ENCODE peak calls at places on chromosomes 11 and 22, in seven cellular contexts. N, Y, I, K, R, O and D are unnamed samples.

GRCh38 chr11:24324211-24324610 is 172.6 kb upstream of the LUZP2 start:
- DNase-seq in N (no peak), Y (no peak), I (no peak), K (no peak), R (no peak), O (no peak), D (no peak)

GRCh38 chr22:42964994-42965699 is 49.8 kb downstream of the PACSIN2 start:
- DNase-seq in N (no peak), Y (no peak), I (no peak), K (no peak), R (no peak), O (no peak), D (no peak)

GRCh38 chr11:126468102-126468521 is 112.6 kb downstream of the ST3GAL4 start:
- DNase-seq in N (no peak), Y (no peak), I (no peak), K (no peak), R (peak), O (no peak), D (no peak)

GRCh38 chr11:70738661-70739060 is 340.3 kb downstream of the CTTN start:
- DNase-seq in N (no peak), Y (no peak), I (no peak), K (no peak), R (no peak), O (no peak), D (no peak)

GRCh38 chr22:49975543-49976389 is 15.2 kb downstream of the PIM3 start:
- DNase-seq in N (no peak), Y (no peak), I (no peak), K (peak), R (no peak), O (peak), D (peak)

GRCh38 chr11:17267576-17267975 is 9.0 kb upstream of the NUCB2 start:
- DNase-seq in N (no peak), Y (peak), I (no peak), K (no peak), R (no peak), O (no peak), D (no peak)

GRCh38 chr11:57241311-57241972 is 4.4 kb upstream of the APLNR start:
- DNase-seq in N (peak), Y (no peak), I (no peak), K (no peak), R (no peak), O (no peak), D (no peak)

GRCh38 chr11:72375241-72375640 is 59.1 kb downstream of the CLPB start:
- DNase-seq in N (no peak), Y (no peak), I (no peak), K (no peak), R (no peak), O (no peak), D (no peak)

GRCh38 chr11:127445476-127445875 is 444.9 kb upstream of the KIRREL3 start:
- DNase-seq in N (no peak), Y (no peak), I (no peak), K (no peak), R (no peak), O (no peak), D (no peak)

GRCh38 chr22:39240841-39241631 is 3.7 kb downstream of the PDGFB start:
- DNase-seq in N (peak), Y (peak), I (no peak), K (peak), R (peak), O (peak), D (no peak)

GRCh38 chr11:86746509-86746908 is 53.8 kb upstream of the PRSS23 start:
- DNase-seq in N (no peak), Y (no peak), I (no peak), K (no peak), R (no peak), O (no peak), D (no peak)

GRCh38 chr11:34256150-34256549 is 101.7 kb downstream of the ABTB2 start:
- DNase-seq in N (no peak), Y (no peak), I (no peak), K (no peak), R (no peak), O (no peak), D (no peak)

GRCh38 chr11:8593935-8594909 is at the start of gene STK33:
- DNase-seq in N (no peak), Y (peak), I (no peak), K (peak), R (peak), O (peak), D (peak)

GRCh38 chr11:116853461-116854073 is 16.1 kb upstream of the APOA1 start:
- DNase-seq in N (no peak), Y (peak), I (no peak), K (no peak), R (no peak), O (no peak), D (no peak)

GRCh38 chr11:34749666-34750659 is 129.1 kb downstream of the EHF start:
- DNase-seq in N (peak), Y (no peak), I (no peak), K (no peak), R (peak), O (peak), D (peak)

GRCh38 chr11:1208361-1209261 is 14.3 kb upstream of the MUC5B start:
- DNase-seq in N (no peak), Y (no peak), I (no peak), K (peak), R (no peak), O (peak), D (peak)

GRCh38 chr11:71279916-71280645 is 27.7 kb upstream of the SHANK2 start:
- DNase-seq in N (peak), Y (no peak), I (no peak), K (no peak), R (no peak), O (peak), D (no peak)

GRCh38 chr11:104148074-104148473 is 15.9 kb downstream of the PDGFD start:
- DNase-seq in N (no peak), Y (no peak), I (no peak), K (no peak), R (no peak), O (no peak), D (no peak)

GRCh38 chr11:34996958-34997357 is 80.5 kb downstream of the PDHX start:
- DNase-seq in N (no peak), Y (no peak), I (no peak), K (no peak), R (no peak), O (no peak), D (no peak)

GRCh38 chr22:23237841-23238240 is 57.5 kb downstream of the BCR start:
- DNase-seq in N (no peak), Y (no peak), I (no peak), K (no peak), R (no peak), O (no peak), D (no peak)

GRCh38 chr22:29330753-29331152 is 15.3 kb upstream of the RASL10A start:
- DNase-seq in N (no peak), Y (no peak), I (no peak), K (no peak), R (no peak), O (peak), D (peak)

GRCh38 chr22:20422965-20423635 is 14.5 kb downstream of the SCARF2 start:
- DNase-seq in N (no peak), Y (no peak), I (no peak), K (peak), R (peak), O (peak), D (peak)

GRCh38 chr11:70270877-70271634 is 566 bp downstream of the PPFIA1 start:
- DNase-seq in N (no peak), Y (peak), I (no peak), K (peak), R (peak), O (peak), D (peak)

GRCh38 chr11:125036933-125037332 is 26.2 kb upstream of the SLC37A2 start:
- DNase-seq in N (no peak), Y (peak), I (no peak), K (no peak), R (no peak), O (no peak), D (no peak)

GRCh38 chr11:8631395-8632110 is 37.5 kb upstream of the STK33 start:
- DNase-seq in N (no peak), Y (peak), I (no peak), K (no peak), R (no peak), O (no peak), D (no peak)

GRCh38 chr22:46355369-46355995 is 20.0 kb downstream of the TRMU start:
- DNase-seq in N (no peak), Y (peak), I (no peak), K (peak), R (peak), O (no peak), D (peak)

GRCh38 chr11:292211-293121 is 3.5 kb downstream of the PGGHG start:
- DNase-seq in N (no peak), Y (no peak), I (no peak), K (peak), R (peak), O (peak), D (peak)

GRCh38 chr11:46625406-46625805 is 8.1 kb downstream of the ATG13 start:
- DNase-seq in N (no peak), Y (no peak), I (no peak), K (no peak), R (no peak), O (no peak), D (no peak)

GRCh38 chr22:26210390-26210789 is 41.1 kb downstream of the SEZ6L start:
- DNase-seq in N (no peak), Y (no peak), I (no peak), K (no peak), R (no peak), O (peak), D (no peak)

GRCh38 chr11:12008790-12009616 is 577 bp upstream of the DKK3 start:
- DNase-seq in N (no peak), Y (no peak), I (no peak), K (peak), R (peak), O (peak), D (no peak)

GRCh38 chr11:81644239-81644840 is 1089.3 kb downstream of the FAM181B start:
- DNase-seq in N (no peak), Y (peak), I (no peak), K (no peak), R (no peak), O (no peak), D (no peak)

GRCh38 chr11:47109882-47110281 is 66.8 kb downstream of the ARFGAP2 start:
- DNase-seq in N (no peak), Y (no peak), I (no peak), K (no peak), R (no peak), O (no peak), D (no peak)

GRCh38 chr11:95074806-95075563 is 8.3 kb downstream of the SRSF8 start:
- DNase-seq in N (peak), Y (no peak), I (no peak), K (no peak), R (peak), O (no peak), D (no peak)

GRCh38 chr11:45045692-45046471 is 95.2 kb upstream of the TP53I11 start:
- DNase-seq in N (peak), Y (no peak), I (no peak), K (no peak), R (no peak), O (peak), D (peak)

GRCh38 chr22:44623771-44624510 is 78.1 kb upstream of the PRR5 start:
- DNase-seq in N (no peak), Y (peak), I (no peak), K (no peak), R (no peak), O (no peak), D (no peak)

GRCh38 chr22:43230571-43230970 is 43.6 kb upstream of the TTLL12 start:
- DNase-seq in N (no peak), Y (no peak), I (no peak), K (no peak), R (no peak), O (no peak), D (no peak)

GRCh38 chr11:61139391-61139790 is 21.8 kb downstream of the VPS37C start:
- DNase-seq in N (no peak), Y (no peak), I (no peak), K (no peak), R (no peak), O (peak), D (no peak)

GRCh38 chr11:61142424-61142823 is 18.8 kb downstream of the VPS37C start:
- DNase-seq in N (no peak), Y (no peak), I (no peak), K (no peak), R (no peak), O (no peak), D (no peak)

GRCh38 chr11:61138940-61139339 is 22.3 kb downstream of the VPS37C start:
- DNase-seq in N (no peak), Y (no peak), I (no peak), K (no peak), R (no peak), O (peak), D (no peak)

GRCh38 chr11:61140416-61140815 is 20.8 kb downstream of the VPS37C start:
- DNase-seq in N (no peak), Y (no peak), I (no peak), K (no peak), R (no peak), O (peak), D (peak)

DNA sequence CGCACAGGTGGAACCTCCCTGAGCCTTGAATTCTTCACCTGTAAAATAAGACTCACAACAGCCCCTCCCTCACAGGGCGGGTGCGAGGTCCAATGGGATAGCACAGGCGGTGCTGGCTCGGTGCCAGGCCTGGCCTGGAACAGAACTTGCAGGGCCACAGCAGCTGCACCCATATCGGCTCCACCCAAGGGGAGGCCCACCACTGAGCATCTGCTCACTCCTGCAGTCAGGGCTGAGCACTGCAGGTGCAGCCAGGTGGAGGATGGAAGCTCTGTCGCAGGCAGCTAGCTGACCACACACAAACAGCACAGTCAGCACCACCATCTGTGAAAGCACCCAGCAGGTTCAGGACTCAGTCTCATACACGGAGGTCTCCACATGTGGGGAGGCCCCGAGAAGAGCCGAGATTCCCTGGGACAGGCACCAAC is 19.6 kb downstream of the VPS37C start:
- DNase-seq in N (no peak), Y (peak), I (no peak), K (peak), R (no peak), O (peak), D (no peak)
- H3K4me3 ChIP-seq in N (no peak), Y (peak), I (no peak), K (no peak), R (no peak), O (no peak), D (no peak)

GRCh38 chr11:79077684-79078379 is 363.0 kb downstream of the TENM4 start:
- DNase-seq in N (no peak), Y (no peak), I (no peak), K (no peak), R (no peak), O (no peak), D (no peak)
- H3K27ac ChIP-seq in N (no peak), Y (no peak), I (no peak), K (no peak), R (no peak), O (no peak), D (no peak)

DNA sequence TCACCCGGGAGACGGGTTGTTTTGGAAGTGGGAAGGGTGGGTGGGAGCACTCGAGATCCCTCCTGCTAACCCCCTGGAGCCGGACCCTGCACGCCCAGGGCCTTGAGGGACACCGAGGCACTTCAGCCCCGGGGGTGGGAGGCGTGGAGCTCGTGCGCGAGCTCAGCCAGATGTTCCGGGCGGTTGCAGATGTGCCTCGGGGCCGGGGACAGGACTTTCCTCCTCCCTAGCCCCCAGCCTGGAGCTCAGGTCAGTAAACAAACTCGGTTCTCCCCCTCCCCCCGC is 3.3 kb upstream of the WNT11 start:
- DNase-seq in N (no peak), Y (peak), I (no peak), K (no peak), R (no peak), O (no peak), D (no peak)
- H3K4me3 ChIP-seq in N (peak), Y (peak), I (peak), K (peak), R (peak), O (peak), D (peak)

DNA sequence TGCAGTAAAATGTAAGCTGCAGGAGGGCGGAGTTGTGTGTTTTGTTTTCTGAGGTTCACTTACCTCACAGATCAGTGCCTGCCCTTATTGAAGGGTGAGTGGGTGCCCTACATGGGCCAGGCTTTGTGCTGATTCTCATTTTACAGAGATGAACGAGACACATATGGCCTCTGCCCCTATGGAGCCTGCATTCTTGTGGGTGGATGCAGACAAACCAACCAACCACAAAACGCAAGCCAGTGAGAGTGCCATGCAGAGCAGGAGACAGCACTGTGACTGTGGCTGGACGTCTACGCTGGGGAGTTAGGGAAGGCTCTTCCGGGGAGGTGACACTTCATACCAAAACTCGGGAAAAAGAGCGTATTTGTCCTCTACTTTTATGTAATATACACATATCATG is 9.8 kb downstream of the TESMIN start:
- DNase-seq in N (no peak), Y (no peak), I (no peak), K (no peak), R (no peak), O (no peak), D (no peak)
- H3K27ac ChIP-seq in N (no peak), Y (no peak), I (no peak), K (no peak), R (no peak), O (no peak), D (no peak)

GRCh38 chr11:123060265-123061000 is 1.5 kb downstream of the HSPA8 start:
- DNase-seq in N (peak), Y (peak), I (no peak), K (no peak), R (no peak), O (no peak), D (no peak)

GRCh38 chr11:123054301-123055065 is 7.5 kb downstream of the HSPA8 start:
- DNase-seq in N (no peak), Y (peak), I (peak), K (no peak), R (no peak), O (no peak), D (no peak)

GRCh38 chr11:123056835-123057491 is 5.0 kb downstream of the HSPA8 start:
- DNase-seq in N (no peak), Y (no peak), I (no peak), K (no peak), R (no peak), O (no peak), D (no peak)

GRCh38 chr11:123055132-123055924 is 6.6 kb downstream of the HSPA8 start:
- DNase-seq in N (peak), Y (no peak), I (no peak), K (no peak), R (no peak), O (no peak), D (no peak)

DNA sequence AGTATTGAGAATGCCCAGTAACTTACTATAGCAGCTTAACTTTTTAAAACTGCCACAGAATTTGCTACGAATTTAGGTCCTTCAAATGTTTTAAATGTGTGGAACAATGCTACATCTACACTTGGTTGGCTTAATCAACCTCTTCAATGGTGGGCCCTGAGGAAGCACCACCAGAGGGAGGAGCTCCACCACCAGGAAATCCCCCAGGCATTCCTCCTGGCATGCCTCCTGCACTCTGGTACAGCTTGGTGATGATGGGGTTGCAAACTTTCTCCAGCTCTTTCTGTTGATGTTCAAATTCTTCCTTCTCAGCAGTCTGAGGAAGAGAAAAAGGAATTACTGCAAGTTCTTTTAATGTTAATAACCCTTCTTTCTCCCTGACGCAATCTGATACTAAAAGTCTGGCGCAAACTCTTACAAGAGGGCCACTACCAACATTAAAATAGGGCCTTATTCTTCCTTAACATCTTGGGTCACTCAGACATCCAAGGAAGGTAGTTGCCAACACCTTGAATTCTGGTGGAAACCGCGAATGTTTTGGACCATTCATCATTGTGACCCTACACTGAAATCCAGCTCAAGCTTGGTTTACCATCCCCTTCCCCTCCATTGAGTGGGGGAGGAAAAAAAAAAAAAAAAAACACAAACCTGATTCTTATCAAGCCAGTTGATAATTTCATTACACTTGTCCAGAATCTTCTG is 4.2 kb downstream of the HSPA8 start:
- DNase-seq in N (no peak), Y (no peak), I (no peak), K (no peak), R (no peak), O (no peak), D (no peak)
- H3K4me3 ChIP-seq in N (no peak), Y (peak), I (no peak), K (peak), R (no peak), O (no peak), D (peak)

DNA sequence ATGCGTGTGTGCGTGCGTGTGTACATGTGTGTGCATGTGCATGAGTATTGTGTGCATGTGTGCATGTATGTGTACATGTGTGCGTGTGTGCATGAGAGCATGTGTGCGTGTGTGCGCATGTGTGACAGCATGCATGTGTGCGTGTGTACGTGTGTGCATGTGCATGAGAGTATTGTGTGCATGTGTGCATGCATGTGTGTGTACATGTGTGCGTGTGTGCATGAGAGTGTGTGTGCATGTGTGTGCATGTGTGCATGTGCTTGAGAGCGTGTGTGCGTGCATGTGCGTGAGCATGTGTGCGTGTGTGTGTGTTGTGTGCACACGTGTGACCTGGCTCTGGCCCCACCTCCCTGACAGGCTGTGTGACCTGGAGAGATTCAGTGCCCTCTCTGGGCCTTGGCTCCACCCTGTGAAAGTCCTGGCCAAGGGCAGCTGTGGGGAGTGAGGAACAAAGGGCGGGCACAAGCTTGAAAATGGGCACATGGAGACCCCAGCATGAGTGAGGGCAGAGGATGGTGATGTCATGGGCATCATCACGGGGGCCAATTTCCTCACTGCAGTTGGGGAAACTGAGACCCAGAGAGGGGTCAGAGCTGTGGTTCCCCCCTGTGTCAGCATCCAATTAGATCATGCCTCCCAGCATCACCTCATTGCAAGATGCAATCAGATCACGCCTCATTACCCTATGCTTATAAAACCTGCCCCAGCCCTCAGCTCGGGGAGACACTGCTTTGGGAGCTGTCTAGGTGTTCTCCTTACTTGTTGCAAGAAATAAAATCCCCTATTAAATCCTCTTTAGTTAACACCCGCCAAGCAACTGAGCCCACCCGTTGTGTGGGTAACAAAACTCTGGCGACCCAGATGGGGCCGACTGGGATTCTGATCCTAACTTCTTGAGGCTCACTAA is 643 bp downstream of the ACY3 start:
- DNase-seq in N (no peak), Y (peak), I (no peak), K (no peak), R (peak), O (peak), D (no peak)
- H3K27ac ChIP-seq in N (no peak), Y (peak), I (no peak), K (peak), R (no peak), O (no peak), D (peak)